ENCODE peak calls at places on chromosomes 16 and 17, in eight cellular contexts. One of them, this sample, is unnamed.

GRCh38 chr17:2084766-2085647 is 30.1 kb downstream of the HIC1 start:
- DNase-seq in frontal cortex: no peak
- DNase-seq in Calu3: no peak
- DNase-seq in nephron progenitor cell: no peak
- DNase-seq in HAP-1: no peak
- DNase-seq in AML-193: no peak
- DNase-seq in stimulated activated naive CD8-positive, alpha-beta T cell treated with anti-CD3 and anti-CD28 coated beads, Interleukin-15, Interleukin-2, amounts not matched to agents 100 U/mL and 50 U/mL, for 24 hours: no peak
- DNase-seq in stimulated activated CD8-positive, alpha-beta memory T cell treated with anti-CD3 and anti-CD28 coated beads, Interleukin-7, amount 100 ng/mL, for 48 hours: no peak
- DNase-seq in this sample: no peak

GRCh38 chr16:49478107-49478506 is 104.5 kb downstream of the C16orf78 start:
- DNase-seq in frontal cortex: no peak
- DNase-seq in Calu3: no peak
- DNase-seq in nephron progenitor cell: no peak
- DNase-seq in HAP-1: no peak
- DNase-seq in AML-193: no peak
- DNase-seq in stimulated activated naive CD8-positive, alpha-beta T cell treated with anti-CD3 and anti-CD28 coated beads, Interleukin-15, Interleukin-2, amounts not matched to agents 100 U/mL and 50 U/mL, for 24 hours: no peak
- DNase-seq in stimulated activated CD8-positive, alpha-beta memory T cell treated with anti-CD3 and anti-CD28 coated beads, Interleukin-7, amount 100 ng/mL, for 48 hours: no peak
- DNase-seq in this sample: no peak

GRCh38 chr16:70688266-70688742 is 2.5 kb upstream of the MTSS2 start:
- DNase-seq in frontal cortex: peak
- DNase-seq in Calu3: no peak
- DNase-seq in nephron progenitor cell: no peak
- DNase-seq in HAP-1: no peak
- DNase-seq in AML-193: no peak
- DNase-seq in stimulated activated naive CD8-positive, alpha-beta T cell treated with anti-CD3 and anti-CD28 coated beads, Interleukin-15, Interleukin-2, amounts not matched to agents 100 U/mL and 50 U/mL, for 24 hours: no peak
- DNase-seq in stimulated activated CD8-positive, alpha-beta memory T cell treated with anti-CD3 and anti-CD28 coated beads, Interleukin-7, amount 100 ng/mL, for 48 hours: no peak
- DNase-seq in this sample: no peak

GRCh38 chr17:74190807-74191206 is 12.7 kb upstream of the RPL38 start:
- DNase-seq in frontal cortex: no peak
- DNase-seq in Calu3: no peak
- DNase-seq in nephron progenitor cell: peak
- DNase-seq in HAP-1: no peak
- DNase-seq in AML-193: no peak
- DNase-seq in stimulated activated naive CD8-positive, alpha-beta T cell treated with anti-CD3 and anti-CD28 coated beads, Interleukin-15, Interleukin-2, amounts not matched to agents 100 U/mL and 50 U/mL, for 24 hours: no peak
- DNase-seq in stimulated activated CD8-positive, alpha-beta memory T cell treated with anti-CD3 and anti-CD28 coated beads, Interleukin-7, amount 100 ng/mL, for 48 hours: no peak
- DNase-seq in this sample: no peak

GRCh38 chr17:67046398-67046797 is 2.0 kb downstream of the CACNG1 start:
- DNase-seq in frontal cortex: no peak
- DNase-seq in Calu3: no peak
- DNase-seq in nephron progenitor cell: no peak
- DNase-seq in HAP-1: no peak
- DNase-seq in AML-193: no peak
- DNase-seq in stimulated activated naive CD8-positive, alpha-beta T cell treated with anti-CD3 and anti-CD28 coated beads, Interleukin-15, Interleukin-2, amounts not matched to agents 100 U/mL and 50 U/mL, for 24 hours: no peak
- DNase-seq in stimulated activated CD8-positive, alpha-beta memory T cell treated with anti-CD3 and anti-CD28 coated beads, Interleukin-7, amount 100 ng/mL, for 48 hours: no peak
- DNase-seq in this sample: no peak

GRCh38 chr16:12902511-12903324 is 1.3 kb downstream of the SHISA9 start:
- DNase-seq in frontal cortex: no peak
- DNase-seq in Calu3: no peak
- DNase-seq in nephron progenitor cell: peak
- DNase-seq in HAP-1: no peak
- DNase-seq in AML-193: no peak
- DNase-seq in stimulated activated naive CD8-positive, alpha-beta T cell treated with anti-CD3 and anti-CD28 coated beads, Interleukin-15, Interleukin-2, amounts not matched to agents 100 U/mL and 50 U/mL, for 24 hours: no peak
- DNase-seq in stimulated activated CD8-positive, alpha-beta memory T cell treated with anti-CD3 and anti-CD28 coated beads, Interleukin-7, amount 100 ng/mL, for 48 hours: no peak
- DNase-seq in this sample: peak

GRCh38 chr17:74002241-74002640 is 201.2 kb upstream of the RPL38 start:
- DNase-seq in frontal cortex: no peak
- DNase-seq in Calu3: no peak
- DNase-seq in nephron progenitor cell: no peak
- DNase-seq in HAP-1: no peak
- DNase-seq in AML-193: no peak
- DNase-seq in stimulated activated naive CD8-positive, alpha-beta T cell treated with anti-CD3 and anti-CD28 coated beads, Interleukin-15, Interleukin-2, amounts not matched to agents 100 U/mL and 50 U/mL, for 24 hours: no peak
- DNase-seq in stimulated activated CD8-positive, alpha-beta memory T cell treated with anti-CD3 and anti-CD28 coated beads, Interleukin-7, amount 100 ng/mL, for 48 hours: no peak
- DNase-seq in this sample: no peak

GRCh38 chr17:17043668-17044226 is 1.5 kb downstream of the MPRIP start:
- DNase-seq in frontal cortex: no peak
- DNase-seq in Calu3: no peak
- DNase-seq in nephron progenitor cell: peak
- DNase-seq in HAP-1: no peak
- DNase-seq in AML-193: no peak
- DNase-seq in stimulated activated naive CD8-positive, alpha-beta T cell treated with anti-CD3 and anti-CD28 coated beads, Interleukin-15, Interleukin-2, amounts not matched to agents 100 U/mL and 50 U/mL, for 24 hours: no peak
- DNase-seq in stimulated activated CD8-positive, alpha-beta memory T cell treated with anti-CD3 and anti-CD28 coated beads, Interleukin-7, amount 100 ng/mL, for 48 hours: no peak
- DNase-seq in this sample: peak

GRCh38 chr16:79571065-79571697 is 29.4 kb downstream of the MAF start:
- DNase-seq in frontal cortex: no peak
- DNase-seq in Calu3: no peak
- DNase-seq in nephron progenitor cell: no peak
- DNase-seq in HAP-1: peak
- DNase-seq in AML-193: no peak
- DNase-seq in stimulated activated naive CD8-positive, alpha-beta T cell treated with anti-CD3 and anti-CD28 coated beads, Interleukin-15, Interleukin-2, amounts not matched to agents 100 U/mL and 50 U/mL, for 24 hours: no peak
- DNase-seq in stimulated activated CD8-positive, alpha-beta memory T cell treated with anti-CD3 and anti-CD28 coated beads, Interleukin-7, amount 100 ng/mL, for 48 hours: no peak
- DNase-seq in this sample: no peak

GRCh38 chr17:50627782-50628601 is 6.7 kb upstream of the ABCC3 start:
- DNase-seq in frontal cortex: no peak
- DNase-seq in Calu3: peak
- DNase-seq in nephron progenitor cell: peak
- DNase-seq in HAP-1: no peak
- DNase-seq in AML-193: no peak
- DNase-seq in stimulated activated naive CD8-positive, alpha-beta T cell treated with anti-CD3 and anti-CD28 coated beads, Interleukin-15, Interleukin-2, amounts not matched to agents 100 U/mL and 50 U/mL, for 24 hours: no peak
- DNase-seq in stimulated activated CD8-positive, alpha-beta memory T cell treated with anti-CD3 and anti-CD28 coated beads, Interleukin-7, amount 100 ng/mL, for 48 hours: no peak
- DNase-seq in this sample: no peak

GRCh38 chr16:3655030-3655790 is 719 bp downstream of the DNASE1 start:
- DNase-seq in frontal cortex: no peak
- DNase-seq in Calu3: no peak
- DNase-seq in nephron progenitor cell: no peak
- DNase-seq in HAP-1: no peak
- DNase-seq in AML-193: no peak
- DNase-seq in stimulated activated naive CD8-positive, alpha-beta T cell treated with anti-CD3 and anti-CD28 coated beads, Interleukin-15, Interleukin-2, amounts not matched to agents 100 U/mL and 50 U/mL, for 24 hours: no peak
- DNase-seq in stimulated activated CD8-positive, alpha-beta memory T cell treated with anti-CD3 and anti-CD28 coated beads, Interleukin-7, amount 100 ng/mL, for 48 hours: no peak
- DNase-seq in this sample: no peak

GRCh38 chr17:4220655-4221054 is 43.1 kb downstream of the ANKFY1 start:
- DNase-seq in frontal cortex: no peak
- DNase-seq in Calu3: no peak
- DNase-seq in nephron progenitor cell: no peak
- DNase-seq in HAP-1: no peak
- DNase-seq in AML-193: no peak
- DNase-seq in stimulated activated naive CD8-positive, alpha-beta T cell treated with anti-CD3 and anti-CD28 coated beads, Interleukin-15, Interleukin-2, amounts not matched to agents 100 U/mL and 50 U/mL, for 24 hours: no peak
- DNase-seq in stimulated activated CD8-positive, alpha-beta memory T cell treated with anti-CD3 and anti-CD28 coated beads, Interleukin-7, amount 100 ng/mL, for 48 hours: no peak
- DNase-seq in this sample: no peak

GRCh38 chr17:83152745-83153611 is 73.6 kb downstream of the METRNL start:
- DNase-seq in frontal cortex: no peak
- DNase-seq in Calu3: no peak
- DNase-seq in nephron progenitor cell: no peak
- DNase-seq in HAP-1: no peak
- DNase-seq in AML-193: no peak
- DNase-seq in stimulated activated naive CD8-positive, alpha-beta T cell treated with anti-CD3 and anti-CD28 coated beads, Interleukin-15, Interleukin-2, amounts not matched to agents 100 U/mL and 50 U/mL, for 24 hours: no peak
- DNase-seq in stimulated activated CD8-positive, alpha-beta memory T cell treated with anti-CD3 and anti-CD28 coated beads, Interleukin-7, amount 100 ng/mL, for 48 hours: no peak
- DNase-seq in this sample: no peak

GRCh38 chr17:27546624-27547300 is 84.2 kb upstream of the LGALS9 start:
- DNase-seq in frontal cortex: no peak
- DNase-seq in Calu3: no peak
- DNase-seq in nephron progenitor cell: no peak
- DNase-seq in HAP-1: no peak
- DNase-seq in AML-193: no peak
- DNase-seq in stimulated activated naive CD8-positive, alpha-beta T cell treated with anti-CD3 and anti-CD28 coated beads, Interleukin-15, Interleukin-2, amounts not matched to agents 100 U/mL and 50 U/mL, for 24 hours: peak
- DNase-seq in stimulated activated CD8-positive, alpha-beta memory T cell treated with anti-CD3 and anti-CD28 coated beads, Interleukin-7, amount 100 ng/mL, for 48 hours: no peak
- DNase-seq in this sample: no peak

GRCh38 chr16:64094992-64095579 is 1026.8 kb downstream of the CDH11 start:
- DNase-seq in frontal cortex: no peak
- DNase-seq in Calu3: no peak
- DNase-seq in nephron progenitor cell: no peak
- DNase-seq in HAP-1: no peak
- DNase-seq in AML-193: no peak
- DNase-seq in stimulated activated naive CD8-positive, alpha-beta T cell treated with anti-CD3 and anti-CD28 coated beads, Interleukin-15, Interleukin-2, amounts not matched to agents 100 U/mL and 50 U/mL, for 24 hours: no peak
- DNase-seq in stimulated activated CD8-positive, alpha-beta memory T cell treated with anti-CD3 and anti-CD28 coated beads, Interleukin-7, amount 100 ng/mL, for 48 hours: no peak
- DNase-seq in this sample: no peak

GRCh38 chr16:67423634-67424575 is 7.0 kb upstream of the HSD11B2 start:
- DNase-seq in frontal cortex: no peak
- DNase-seq in Calu3: no peak
- DNase-seq in nephron progenitor cell: peak
- DNase-seq in HAP-1: no peak
- DNase-seq in AML-193: no peak
- DNase-seq in stimulated activated naive CD8-positive, alpha-beta T cell treated with anti-CD3 and anti-CD28 coated beads, Interleukin-15, Interleukin-2, amounts not matched to agents 100 U/mL and 50 U/mL, for 24 hours: no peak
- DNase-seq in stimulated activated CD8-positive, alpha-beta memory T cell treated with anti-CD3 and anti-CD28 coated beads, Interleukin-7, amount 100 ng/mL, for 48 hours: no peak
- DNase-seq in this sample: no peak

GRCh38 chr17:57553991-57554825 is 190.9 kb downstream of the CCDC182 start:
- DNase-seq in frontal cortex: no peak
- DNase-seq in Calu3: no peak
- DNase-seq in nephron progenitor cell: peak
- DNase-seq in HAP-1: peak
- DNase-seq in AML-193: no peak
- DNase-seq in stimulated activated naive CD8-positive, alpha-beta T cell treated with anti-CD3 and anti-CD28 coated beads, Interleukin-15, Interleukin-2, amounts not matched to agents 100 U/mL and 50 U/mL, for 24 hours: no peak
- DNase-seq in stimulated activated CD8-positive, alpha-beta memory T cell treated with anti-CD3 and anti-CD28 coated beads, Interleukin-7, amount 100 ng/mL, for 48 hours: no peak
- DNase-seq in this sample: peak

GRCh38 chr16:49473773-49474172 is 100.2 kb downstream of the C16orf78 start:
- DNase-seq in frontal cortex: no peak
- DNase-seq in Calu3: no peak
- DNase-seq in nephron progenitor cell: no peak
- DNase-seq in HAP-1: no peak
- DNase-seq in AML-193: no peak
- DNase-seq in stimulated activated naive CD8-positive, alpha-beta T cell treated with anti-CD3 and anti-CD28 coated beads, Interleukin-15, Interleukin-2, amounts not matched to agents 100 U/mL and 50 U/mL, for 24 hours: no peak
- DNase-seq in stimulated activated CD8-positive, alpha-beta memory T cell treated with anti-CD3 and anti-CD28 coated beads, Interleukin-7, amount 100 ng/mL, for 48 hours: no peak
- DNase-seq in this sample: no peak

GRCh38 chr17:81926451-81927144 is 937 bp downstream of the MAFG start:
- DNase-seq in frontal cortex: peak
- DNase-seq in Calu3: peak
- DNase-seq in nephron progenitor cell: peak
- DNase-seq in HAP-1: peak
- DNase-seq in AML-193: peak
- DNase-seq in stimulated activated naive CD8-positive, alpha-beta T cell treated with anti-CD3 and anti-CD28 coated beads, Interleukin-15, Interleukin-2, amounts not matched to agents 100 U/mL and 50 U/mL, for 24 hours: peak
- DNase-seq in stimulated activated CD8-positive, alpha-beta memory T cell treated with anti-CD3 and anti-CD28 coated beads, Interleukin-7, amount 100 ng/mL, for 48 hours: no peak
- DNase-seq in this sample: no peak

GRCh38 chr17:39195568-39196160 is 1.8 kb downstream of the CACNB1 start:
- DNase-seq in frontal cortex: no peak
- DNase-seq in Calu3: no peak
- DNase-seq in nephron progenitor cell: no peak
- DNase-seq in HAP-1: no peak
- DNase-seq in AML-193: no peak
- DNase-seq in stimulated activated naive CD8-positive, alpha-beta T cell treated with anti-CD3 and anti-CD28 coated beads, Interleukin-15, Interleukin-2, amounts not matched to agents 100 U/mL and 50 U/mL, for 24 hours: no peak
- DNase-seq in stimulated activated CD8-positive, alpha-beta memory T cell treated with anti-CD3 and anti-CD28 coated beads, Interleukin-7, amount 100 ng/mL, for 48 hours: no peak
- DNase-seq in this sample: no peak

GRCh38 chr16:81553080-81553813 is 108.6 kb downstream of the CMIP start:
- DNase-seq in frontal cortex: peak
- DNase-seq in Calu3: no peak
- DNase-seq in nephron progenitor cell: no peak
- DNase-seq in HAP-1: no peak
- DNase-seq in AML-193: no peak
- DNase-seq in stimulated activated naive CD8-positive, alpha-beta T cell treated with anti-CD3 and anti-CD28 coated beads, Interleukin-15, Interleukin-2, amounts not matched to agents 100 U/mL and 50 U/mL, for 24 hours: no peak
- DNase-seq in stimulated activated CD8-positive, alpha-beta memory T cell treated with anti-CD3 and anti-CD28 coated beads, Interleukin-7, amount 100 ng/mL, for 48 hours: no peak
- DNase-seq in this sample: no peak

GRCh38 chr17:15143524-15143923 is 121.6 kb downstream of the PMP22 start:
- DNase-seq in frontal cortex: no peak
- DNase-seq in Calu3: no peak
- DNase-seq in nephron progenitor cell: no peak
- DNase-seq in HAP-1: no peak
- DNase-seq in AML-193: no peak
- DNase-seq in stimulated activated naive CD8-positive, alpha-beta T cell treated with anti-CD3 and anti-CD28 coated beads, Interleukin-15, Interleukin-2, amounts not matched to agents 100 U/mL and 50 U/mL, for 24 hours: no peak
- DNase-seq in stimulated activated CD8-positive, alpha-beta memory T cell treated with anti-CD3 and anti-CD28 coated beads, Interleukin-7, amount 100 ng/mL, for 48 hours: no peak
- DNase-seq in this sample: no peak

GRCh38 chr17:17947966-17948365 is 24.2 kb downstream of the TOM1L2 start:
- DNase-seq in frontal cortex: no peak
- DNase-seq in Calu3: no peak
- DNase-seq in nephron progenitor cell: no peak
- DNase-seq in HAP-1: no peak
- DNase-seq in AML-193: no peak
- DNase-seq in stimulated activated naive CD8-positive, alpha-beta T cell treated with anti-CD3 and anti-CD28 coated beads, Interleukin-15, Interleukin-2, amounts not matched to agents 100 U/mL and 50 U/mL, for 24 hours: no peak
- DNase-seq in stimulated activated CD8-positive, alpha-beta memory T cell treated with anti-CD3 and anti-CD28 coated beads, Interleukin-7, amount 100 ng/mL, for 48 hours: no peak
- DNase-seq in this sample: no peak

GRCh38 chr16:14150796-14151195 is 79.7 kb downstream of the MRTFB start:
- DNase-seq in frontal cortex: no peak
- DNase-seq in Calu3: no peak
- DNase-seq in nephron progenitor cell: no peak
- DNase-seq in HAP-1: no peak
- DNase-seq in AML-193: no peak
- DNase-seq in stimulated activated naive CD8-positive, alpha-beta T cell treated with anti-CD3 and anti-CD28 coated beads, Interleukin-15, Interleukin-2, amounts not matched to agents 100 U/mL and 50 U/mL, for 24 hours: no peak
- DNase-seq in stimulated activated CD8-positive, alpha-beta memory T cell treated with anti-CD3 and anti-CD28 coated beads, Interleukin-7, amount 100 ng/mL, for 48 hours: no peak
- DNase-seq in this sample: no peak

GRCh38 chr16:2829501-2830354 is at the start of gene ZG16B:
- DNase-seq in frontal cortex: no peak
- DNase-seq in Calu3: peak
- DNase-seq in nephron progenitor cell: no peak
- DNase-seq in HAP-1: no peak
- DNase-seq in AML-193: no peak
- DNase-seq in stimulated activated naive CD8-positive, alpha-beta T cell treated with anti-CD3 and anti-CD28 coated beads, Interleukin-15, Interleukin-2, amounts not matched to agents 100 U/mL and 50 U/mL, for 24 hours: no peak
- DNase-seq in stimulated activated CD8-positive, alpha-beta memory T cell treated with anti-CD3 and anti-CD28 coated beads, Interleukin-7, amount 100 ng/mL, for 48 hours: no peak
- DNase-seq in this sample: no peak

GRCh38 chr16:57271063-57271345 is 13.5 kb downstream of the PLLP start:
- DNase-seq in frontal cortex: no peak
- DNase-seq in Calu3: no peak
- DNase-seq in nephron progenitor cell: no peak
- DNase-seq in HAP-1: no peak
- DNase-seq in AML-193: no peak
- DNase-seq in stimulated activated naive CD8-positive, alpha-beta T cell treated with anti-CD3 and anti-CD28 coated beads, Interleukin-15, Interleukin-2, amounts not matched to agents 100 U/mL and 50 U/mL, for 24 hours: no peak
- DNase-seq in stimulated activated CD8-positive, alpha-beta memory T cell treated with anti-CD3 and anti-CD28 coated beads, Interleukin-7, amount 100 ng/mL, for 48 hours: no peak
- DNase-seq in this sample: no peak

GRCh38 chr17:40471856-40472732 is 28.8 kb downstream of the IGFBP4 start:
- DNase-seq in frontal cortex: no peak
- DNase-seq in Calu3: no peak
- DNase-seq in nephron progenitor cell: no peak
- DNase-seq in HAP-1: no peak
- DNase-seq in AML-193: no peak
- DNase-seq in stimulated activated naive CD8-positive, alpha-beta T cell treated with anti-CD3 and anti-CD28 coated beads, Interleukin-15, Interleukin-2, amounts not matched to agents 100 U/mL and 50 U/mL, for 24 hours: no peak
- DNase-seq in stimulated activated CD8-positive, alpha-beta memory T cell treated with anti-CD3 and anti-CD28 coated beads, Interleukin-7, amount 100 ng/mL, for 48 hours: no peak
- DNase-seq in this sample: no peak

GRCh38 chr16:85394511-85395206 is 218.5 kb upstream of the GSE1 start:
- DNase-seq in frontal cortex: no peak
- DNase-seq in Calu3: no peak
- DNase-seq in nephron progenitor cell: peak
- DNase-seq in HAP-1: no peak
- DNase-seq in AML-193: no peak
- DNase-seq in stimulated activated naive CD8-positive, alpha-beta T cell treated with anti-CD3 and anti-CD28 coated beads, Interleukin-15, Interleukin-2, amounts not matched to agents 100 U/mL and 50 U/mL, for 24 hours: no peak
- DNase-seq in stimulated activated CD8-positive, alpha-beta memory T cell treated with anti-CD3 and anti-CD28 coated beads, Interleukin-7, amount 100 ng/mL, for 48 hours: no peak
- DNase-seq in this sample: no peak

This sample was measured in neuronal stem cell.